ENCODE peak calls at places on chromosome 17, in six cellular contexts. Q is PC-9, C is body of pancreas, T is HFF-Myc, G is foreskin fibroblast, F is brain microvascular endothelial cell. Z is an unnamed sample.

GRCh38 chr17:45131616-45132301 is 556 bp downstream of the PLCD3 start:
- DNase-seq in Q (peak), C (peak), T (no peak), G (peak), F (no peak), Z (no peak)

GRCh38 chr17:64048805-64049204 is 28.4 kb upstream of the ICAM2 start:
- DNase-seq in Q (no peak), C (no peak), T (no peak), G (no peak), F (no peak), Z (no peak)

GRCh38 chr17:64785050-64785449 is 122.9 kb upstream of the SMURF2 start:
- DNase-seq in Q (no peak), C (no peak), T (no peak), G (no peak), F (no peak), Z (peak)

GRCh38 chr17:37039269-37039668 is 90.5 kb downstream of the AATF start:
- DNase-seq in Q (no peak), C (no peak), T (no peak), G (no peak), F (no peak), Z (no peak)

GRCh38 chr17:71084219-71084618 is 914.9 kb downstream of the KCNJ2 start:
- DNase-seq in Q (no peak), C (peak), T (peak), G (peak), F (peak), Z (no peak)

GRCh38 chr17:1787301-1787902 is 25.5 kb downstream of the SERPINF1 start:
- DNase-seq in Q (peak), C (peak), T (peak), G (peak), F (peak), Z (peak)

GRCh38 chr17:72602517-72603345 is 481.9 kb downstream of the SOX9 start:
- DNase-seq in Q (peak), C (peak), T (no peak), G (peak), F (peak), Z (no peak)

GRCh38 chr17:39271546-39271945 is 45.8 kb upstream of the STAC2 start:
- DNase-seq in Q (no peak), C (no peak), T (no peak), G (peak), F (no peak), Z (no peak)

GRCh38 chr17:33045236-33045635 is 53.6 kb downstream of the SPACA3 start:
- DNase-seq in Q (no peak), C (no peak), T (no peak), G (no peak), F (no peak), Z (no peak)

GRCh38 chr17:58786586-58787295 is 31.1 kb downstream of the PPM1E start:
- DNase-seq in Q (peak), C (peak), T (peak), G (peak), F (peak), Z (no peak)

GRCh38 chr17:16962804-16963203 is 9.1 kb downstream of the TNFRSF13B start:
- DNase-seq in Q (no peak), C (no peak), T (no peak), G (no peak), F (no peak), Z (no peak)

GRCh38 chr17:78974635-78975591 is 4.8 kb downstream of the LGALS3BP start:
- DNase-seq in Q (no peak), C (peak), T (peak), G (peak), F (peak), Z (peak)

GRCh38 chr17:65756760-65757159 is 195.3 kb upstream of the AXIN2 start:
- DNase-seq in Q (no peak), C (no peak), T (no peak), G (no peak), F (no peak), Z (no peak)

DNA sequence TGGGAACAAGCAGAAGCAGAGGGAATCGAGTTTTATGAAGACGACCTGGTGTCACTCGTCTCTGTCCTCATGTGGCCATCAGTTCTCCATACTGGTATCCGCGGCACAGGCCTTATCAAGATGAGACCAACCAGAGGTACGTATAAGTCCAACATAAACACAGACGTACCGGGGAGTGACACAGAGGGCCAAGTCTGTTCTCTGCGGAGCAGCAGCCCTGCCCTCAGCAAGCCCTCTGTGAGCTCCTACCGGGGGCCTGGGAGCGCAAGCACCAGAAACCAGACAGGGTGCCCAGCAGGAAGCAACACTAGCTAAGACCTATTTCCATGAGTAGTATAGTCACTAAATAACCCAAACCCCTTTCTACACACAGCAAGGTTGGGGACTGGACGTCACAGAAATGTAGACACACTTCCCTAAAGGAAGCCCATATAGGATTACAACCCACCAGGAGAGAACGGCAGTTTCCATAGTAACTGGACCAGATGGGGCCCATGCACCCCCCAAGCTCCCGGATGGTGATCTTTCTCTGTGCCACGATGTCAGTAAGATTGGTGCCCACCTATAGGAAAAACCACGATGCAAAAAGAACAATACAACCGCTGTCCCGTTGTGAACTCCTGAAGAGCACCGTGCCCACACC is 911 bp downstream of the ARL16 start:
- DNase-seq in Q (no peak), C (no peak), T (no peak), G (peak), F (peak), Z (no peak)
- H3K4me3 ChIP-seq in Q (peak), C (peak), T (peak), G (peak), F (peak), Z (peak)

GRCh38 chr17:75753193-75753513 is 11.8 kb downstream of the GALK1 start:
- DNase-seq in Q (no peak), C (no peak), T (no peak), G (no peak), F (no peak), Z (no peak)
- TF ChIP-seq CTCF in Q (no peak), C (no peak), T (no peak), G (no peak), F (no peak), Z (no peak)

GRCh38 chr17:35371934-35372333 is 1.5 kb downstream of the SLFN11 start:
- DNase-seq in Q (no peak), C (no peak), T (no peak), G (no peak), F (no peak), Z (no peak)

GRCh38 chr17:35374766-35375344 is 1.4 kb upstream of the SLFN11 start:
- DNase-seq in Q (no peak), C (no peak), T (no peak), G (no peak), F (no peak), Z (no peak)

GRCh38 chr17:35373984-35374765 is 754 bp upstream of the SLFN11 start:
- DNase-seq in Q (no peak), C (peak), T (no peak), G (peak), F (peak), Z (no peak)

GRCh38 chr17:35372846-35373531 is 432 bp downstream of the SLFN11 start:
- DNase-seq in Q (peak), C (peak), T (no peak), G (peak), F (no peak), Z (no peak)

DNA sequence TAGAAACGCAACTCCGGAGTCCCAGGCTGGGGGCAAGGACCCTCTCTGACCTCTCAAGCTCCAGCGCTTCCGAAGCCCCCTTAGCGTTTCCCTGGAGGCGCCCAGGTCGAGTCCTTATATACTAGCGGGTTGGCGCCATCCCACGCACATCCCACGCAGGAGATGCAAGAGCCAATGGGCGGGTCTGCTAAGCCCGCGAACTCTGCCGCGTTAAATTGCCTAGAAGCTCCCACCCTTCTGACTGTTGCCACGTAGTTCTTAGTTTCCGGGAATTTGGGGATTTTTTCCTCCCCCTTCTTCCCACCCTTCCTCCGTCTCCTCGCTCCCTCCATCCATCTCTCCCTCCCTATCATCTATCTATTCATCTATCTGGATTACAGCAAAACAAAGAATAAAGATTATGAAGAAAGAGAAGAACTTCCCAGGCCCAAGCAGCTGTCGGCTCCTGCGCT is at the start of gene SLFN11:
- DNase-seq in Q (no peak), C (peak), T (peak), G (peak), F (peak), Z (peak)
- H3K4me3 ChIP-seq in Q (peak), C (no peak), T (peak), G (peak), F (peak), Z (peak)

DNA sequence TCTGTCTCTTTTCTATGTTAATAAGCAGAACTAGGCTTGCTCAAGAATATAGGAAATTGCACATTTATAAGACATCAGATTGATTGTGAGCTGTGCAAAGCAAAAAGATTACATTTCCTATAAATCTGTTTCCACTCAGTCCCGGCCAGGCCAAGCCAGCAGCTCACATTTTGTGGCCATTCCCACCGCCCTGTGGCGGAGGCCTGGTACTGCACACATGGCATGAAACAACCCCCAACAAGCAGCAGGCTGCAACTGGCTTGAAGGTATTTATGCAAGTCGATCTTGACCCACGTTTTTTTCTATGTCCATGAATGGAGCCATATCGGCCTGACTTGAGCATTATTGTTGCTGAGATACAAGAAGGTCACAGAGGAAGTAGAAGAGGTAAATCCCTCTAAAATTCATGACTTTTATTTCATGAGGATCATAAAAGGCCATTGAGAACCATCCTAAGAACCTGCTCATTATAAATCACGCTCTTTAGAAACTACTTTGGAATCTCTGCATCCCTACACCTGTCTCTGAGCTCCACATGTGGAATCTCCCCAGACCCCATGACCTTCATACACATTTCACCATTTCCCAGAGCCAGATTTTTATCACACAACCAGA is 93.6 kb downstream of the PMP22 start:
- DNase-seq in Q (peak), C (peak), T (peak), G (peak), F (peak), Z (no peak)
- TF ChIP-seq CTCF in Q (peak), C (peak), T (peak), G (peak), F (peak), Z (peak)

DNA sequence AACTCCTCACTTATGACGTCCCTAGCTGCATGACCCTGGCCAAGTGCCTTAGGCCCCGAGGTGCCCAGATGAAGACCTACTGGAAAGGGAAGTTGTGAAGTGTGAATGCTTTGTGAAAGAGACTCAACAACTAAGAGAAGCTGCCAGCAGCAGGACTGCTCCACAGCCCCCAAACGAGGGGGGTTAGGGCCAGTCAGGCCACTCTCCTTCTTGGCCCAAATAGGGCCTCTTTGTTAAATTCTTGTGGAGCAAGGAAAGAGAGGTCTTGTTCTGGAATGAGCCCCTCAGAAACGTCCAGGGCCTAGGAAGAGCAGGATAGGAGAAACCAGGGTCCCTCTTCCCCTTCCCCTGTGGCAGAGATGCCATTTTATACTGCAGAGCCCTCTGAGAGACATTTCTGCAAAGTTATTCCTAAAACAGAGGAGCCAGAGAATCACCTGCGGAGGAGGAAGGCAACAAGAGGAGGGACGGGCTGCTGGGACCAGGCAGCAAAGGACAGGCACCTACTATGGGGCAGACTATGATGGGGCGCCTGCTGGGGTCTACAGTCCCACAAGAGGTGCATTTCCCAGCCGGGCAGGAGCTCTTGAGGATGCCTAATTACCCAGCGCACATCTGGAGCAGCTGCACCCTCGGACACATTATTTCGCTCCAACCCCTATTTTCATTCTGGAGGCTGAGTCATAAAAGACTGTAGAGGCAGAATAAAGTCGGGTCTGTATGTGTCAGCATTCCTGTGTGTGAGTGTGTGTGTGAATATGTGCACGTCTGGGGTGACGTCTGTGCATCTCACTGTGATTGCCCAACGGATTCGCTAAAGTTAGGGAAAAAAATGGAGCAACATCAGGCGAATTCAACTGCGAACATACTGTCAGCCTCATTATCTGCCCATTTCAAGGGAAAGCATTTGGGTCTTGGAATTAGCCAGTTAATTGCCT is 11.4 kb upstream of the HOXB9 start:
- DNase-seq in Q (no peak), C (no peak), T (peak), G (peak), F (no peak), Z (no peak)
- H3K4me3 ChIP-seq in Q (no peak), C (no peak), T (no peak), G (no peak), F (no peak), Z (no peak)

GRCh38 chr17:77256710-77257109 is 115.9 kb downstream of the SEC14L1 start:
- DNase-seq in Q (no peak), C (no peak), T (no peak), G (no peak), F (no peak), Z (no peak)
- TF ChIP-seq CTCF in Q (no peak), C (no peak), T (no peak), G (no peak), F (no peak), Z (no peak)

DNA sequence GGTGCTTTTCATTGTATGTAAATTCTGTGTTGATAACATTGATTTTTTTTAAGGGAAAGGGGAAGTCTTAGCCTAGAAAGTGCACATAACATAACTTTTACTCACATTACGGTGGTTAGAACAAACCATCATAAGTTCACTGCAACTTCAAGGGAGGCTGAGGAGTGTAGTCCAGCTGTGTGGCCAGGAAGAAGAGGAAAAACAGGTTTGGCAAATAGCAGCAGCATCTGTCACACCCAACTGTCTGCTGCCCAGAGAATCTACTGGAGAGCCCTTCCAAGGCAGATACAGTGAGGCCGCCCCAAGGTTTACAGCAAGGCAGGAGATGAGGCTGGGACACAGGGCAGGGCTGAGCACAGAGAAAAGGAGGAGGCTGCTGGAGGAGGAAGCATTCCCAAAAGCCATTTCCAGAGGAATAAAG is 60.6 kb downstream of the AIPL1 start:
- DNase-seq in Q (peak), C (no peak), T (no peak), G (peak), F (no peak), Z (no peak)
- H3K4me3 ChIP-seq in Q (no peak), C (no peak), T (no peak), G (no peak), F (no peak), Z (no peak)

DNA sequence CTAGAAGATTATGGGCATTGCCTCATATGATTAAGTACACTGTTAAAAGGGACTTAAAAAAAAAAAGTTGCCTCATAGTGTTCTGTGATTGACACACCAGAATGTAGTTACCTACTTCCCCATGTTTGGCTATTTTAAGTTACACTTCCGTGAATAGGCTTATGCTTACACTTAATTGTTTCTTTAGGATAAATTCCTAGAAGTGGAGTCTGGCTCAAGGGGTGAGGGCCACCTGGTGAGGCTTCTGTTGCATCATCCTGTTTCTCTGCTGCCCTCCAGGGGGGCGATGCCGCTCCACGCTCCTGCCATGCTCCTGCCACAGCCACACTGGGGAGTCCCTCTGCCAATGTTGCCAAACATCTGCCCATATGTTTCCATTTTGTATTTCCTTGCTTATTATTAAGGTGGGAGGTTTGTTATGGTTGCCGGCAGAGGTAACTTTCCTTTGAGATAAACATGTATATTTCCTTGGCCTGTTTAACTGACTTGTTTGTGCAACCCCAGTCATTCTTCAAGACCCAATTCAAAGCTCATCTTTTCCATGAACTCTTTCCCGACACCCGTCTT is 73.1 kb downstream of the KSR1 start:
- DNase-seq in Q (peak), C (peak), T (no peak), G (no peak), F (no peak), Z (no peak)
- TF ChIP-seq CTCF in Q (no peak), C (no peak), T (no peak), G (no peak), F (peak), Z (no peak)